ENCODE peak calls at places on chromosome 21, in seven cellular contexts. N is foreskin keratinocyte; Q is pancreas; W is hypothalamus; F is DMS153; Y is hepatocyte; G is central memory CD4-positive, alpha-beta T cell. C is an unnamed sample.

GRCh38 chr21:42571391-42572150 is 57.9 kb downstream of the SLC37A1 start:
- DNase-seq in G (no peak), Q (peak; percentile 13), N (no peak), Y (no peak), F (no peak), W (no peak), C (no peak)

GRCh38 chr21:38984568-38984967 is 178.8 kb downstream of the ETS2 start:
- DNase-seq in N (no peak), F (no peak), W (no peak), G (no peak), Q (no peak), Y (no peak), C (no peak)

GRCh38 chr21:25637846-25638245 is 1.2 kb upstream of the JAM2 start:
- DNase-seq in N (no peak), F (no peak), Q (no peak), G (no peak), W (no peak), Y (no peak), C (no peak)

GRCh38 chr21:18274370-18274769 is 29.7 kb downstream of the CHODL start:
- DNase-seq in N (no peak), Y (no peak), F (no peak), W (no peak), Q (no peak), G (no peak), C (no peak)

GRCh38 chr21:37551406-37552355 is 185.1 kb downstream of the DYRK1A start:
- DNase-seq in Y (peak; percentile 87), W (no peak), F (peak; percentile 6), Q (no peak), G (no peak), N (no peak), C (no peak)

GRCh38 chr21:33020558-33021100 is 5.1 kb upstream of the OLIG2 start:
- DNase-seq in W (no peak), N (no peak), Y (no peak), Q (no peak), G (no peak), F (no peak), C (no peak)

GRCh38 chr21:44405948-44406872 is 49.1 kb upstream of the LRRC3 start:
- DNase-seq in Y (no peak), Q (peak; percentile 71), N (no peak), W (no peak), G (no peak), F (no peak), C (no peak)

GRCh38 chr21:41640756-41641509 is 125.9 kb downstream of the RIPK4 start:
- DNase-seq in Q (no peak), Y (no peak), F (no peak), W (no peak), N (no peak), G (no peak), C (no peak)

GRCh38 chr21:41759926-41760325 is 6.9 kb downstream of the RIPK4 start:
- DNase-seq in Y (no peak), G (no peak), F (no peak), N (no peak), Q (no peak), W (no peak), C (no peak)

GRCh38 chr21:36015096-36015495 is 45.2 kb downstream of the SETD4 start:
- DNase-seq in G (no peak), W (no peak), N (no peak), Y (no peak), F (no peak), Q (no peak), C (no peak)

GRCh38 chr21:30194701-30195299 is 21.1 kb downstream of the CLDN8 start:
- DNase-seq in G (no peak), F (no peak), W (no peak), N (no peak), Y (peak; percentile 67), Q (no peak), C (no peak)

GRCh38 chr21:15140321-15141019 is 75.7 kb upstream of the NRIP1 start:
- DNase-seq in N (no peak), Q (peak; percentile 82), W (no peak), F (no peak), G (no peak), Y (peak; percentile 85), C (peak; percentile 89)

GRCh38 chr21:36591326-36591970 is 107.5 kb upstream of the SIM2 start:
- DNase-seq in G (no peak), N (no peak), Q (no peak), F (no peak), Y (no peak), W (no peak), C (no peak)

GRCh38 chr21:34912022-34912933 is 136.8 kb downstream of the RUNX1 start:
- DNase-seq in Y (no peak), N (no peak), W (no peak), F (no peak), Q (no peak), G (no peak), C (no peak)

GRCh38 chr21:46264690-46265144 is 20.7 kb downstream of the MCM3AP start:
- DNase-seq in F (no peak), Q (no peak), W (no peak), Y (no peak), N (no peak), G (no peak), C (no peak)

GRCh38 chr21:34227386-34227852 is 136.4 kb upstream of the KCNE2 start:
- DNase-seq in F (no peak), Y (peak; percentile 15), Q (no peak), N (no peak), W (no peak), G (no peak), C (no peak)

GRCh38 chr21:44872568-44873355 is 728 bp downstream of the PTTG1IP start:
- DNase-seq in W (peak; percentile 41), G (peak; percentile 20), Q (peak; percentile 84), Y (peak; percentile 60), F (no peak), N (no peak), C (peak; percentile 44)

GRCh38 chr21:34865922-34866271 is 183.2 kb downstream of the RUNX1 start:
- DNase-seq in W (no peak), Q (no peak), F (no peak), Y (peak; percentile 44), G (no peak), N (no peak), C (peak; percentile 28)

GRCh38 chr21:31204801-31205200 is 139.3 kb downstream of the TIAM1 start:
- DNase-seq in Q (no peak), N (no peak), W (no peak), G (no peak), F (no peak), Y (no peak), C (no peak)

GRCh38 chr21:33659550-33659949 is 17.2 kb downstream of the ITSN1 start:
- DNase-seq in F (no peak), W (no peak), G (no peak), N (no peak), Y (no peak), Q (no peak), C (no peak)

GRCh38 chr21:16370176-16370575 is 640.4 kb downstream of the USP25 start:
- DNase-seq in F (peak; percentile 1), W (no peak), N (no peak), Y (no peak), Q (no peak), G (no peak), C (no peak)

GRCh38 chr21:29192999-29193563 is 62.6 kb downstream of the MAP3K7CL start:
- DNase-seq in Y (no peak), G (no peak), F (no peak), Q (no peak), W (no peak), N (no peak), C (no peak)

GRCh38 chr21:34670220-34670961 is 1.6 kb downstream of the CLIC6 start:
- DNase-seq in Y (peak; percentile 53), F (no peak), Q (no peak), N (no peak), W (no peak), G (no peak), C (peak; percentile 29)

GRCh38 chr21:38027901-38028300 is 111.6 kb upstream of the KCNJ6 start:
- DNase-seq in W (no peak), N (peak; percentile 34), F (peak; percentile 3), G (no peak), Y (no peak), Q (no peak), C (no peak)

GRCh38 chr21:36211660-36212512 is 55.3 kb downstream of the DOP1B start:
- DNase-seq in Q (no peak), G (no peak), F (no peak), W (no peak), N (peak; percentile 35), Y (no peak), C (no peak)

GRCh38 chr21:33229099-33229775 is 501 bp upstream of the IFNAR2 start:
- DNase-seq in N (no peak), Q (no peak), Y (no peak), F (no peak), W (no peak), G (no peak), C (no peak)

C was measured in transverse colon.